ENCODE peak calls at places on chromosome 5, in six cellular contexts. One of them, this sample, is unnamed.

GRCh38 chr5:52491829-52492217 is 295.9 kb upstream of the ITGA1 start:
- DNase-seq in stimulated activated naive CD8-positive, alpha-beta T cell treated with anti-CD3 and anti-CD28 coated beads, Interleukin-15, amount 100 ng/mL, for 72 hours: no peak
- DNase-seq in progenitor cell of endocrine pancreas: no peak
- DNase-seq in stimulated activated CD4-positive, alpha-beta T cell treated with anti-CD3 and anti-CD28 coated beads, Interleukin-4, amount 100 ng/mL, for 24 hours: no peak
- DNase-seq in GM10248: no peak
- DNase-seq in germinal center: no peak
- DNase-seq in this sample: no peak

GRCh38 chr5:106142131-106142530 is 1528.6 kb downstream of the EFNA5 start:
- DNase-seq in stimulated activated naive CD8-positive, alpha-beta T cell treated with anti-CD3 and anti-CD28 coated beads, Interleukin-15, amount 100 ng/mL, for 72 hours: no peak
- DNase-seq in progenitor cell of endocrine pancreas: no peak
- DNase-seq in stimulated activated CD4-positive, alpha-beta T cell treated with anti-CD3 and anti-CD28 coated beads, Interleukin-4, amount 100 ng/mL, for 24 hours: no peak
- DNase-seq in GM10248: no peak
- DNase-seq in germinal center: no peak
- DNase-seq in this sample: no peak

GRCh38 chr5:6594066-6594465 is 38.8 kb downstream of the NSUN2 start:
- DNase-seq in stimulated activated naive CD8-positive, alpha-beta T cell treated with anti-CD3 and anti-CD28 coated beads, Interleukin-15, amount 100 ng/mL, for 72 hours: no peak
- DNase-seq in progenitor cell of endocrine pancreas: no peak
- DNase-seq in stimulated activated CD4-positive, alpha-beta T cell treated with anti-CD3 and anti-CD28 coated beads, Interleukin-4, amount 100 ng/mL, for 24 hours: no peak
- DNase-seq in GM10248: no peak
- DNase-seq in germinal center: no peak
- DNase-seq in this sample: no peak

GRCh38 chr5:103224118-103224893 is 34.3 kb upstream of the MACIR start:
- DNase-seq in stimulated activated naive CD8-positive, alpha-beta T cell treated with anti-CD3 and anti-CD28 coated beads, Interleukin-15, amount 100 ng/mL, for 72 hours: peak
- DNase-seq in progenitor cell of endocrine pancreas: no peak
- DNase-seq in stimulated activated CD4-positive, alpha-beta T cell treated with anti-CD3 and anti-CD28 coated beads, Interleukin-4, amount 100 ng/mL, for 24 hours: peak
- DNase-seq in GM10248: peak
- DNase-seq in germinal center: peak
- DNase-seq in this sample: no peak

GRCh38 chr5:3634061-3634460 is 38.4 kb downstream of the IRX1 start:
- DNase-seq in stimulated activated naive CD8-positive, alpha-beta T cell treated with anti-CD3 and anti-CD28 coated beads, Interleukin-15, amount 100 ng/mL, for 72 hours: no peak
- DNase-seq in progenitor cell of endocrine pancreas: no peak
- DNase-seq in stimulated activated CD4-positive, alpha-beta T cell treated with anti-CD3 and anti-CD28 coated beads, Interleukin-4, amount 100 ng/mL, for 24 hours: no peak
- DNase-seq in GM10248: no peak
- DNase-seq in germinal center: no peak
- DNase-seq in this sample: no peak

GRCh38 chr5:149448831-149449714 is 70.0 kb upstream of the IL17B start:
- DNase-seq in stimulated activated naive CD8-positive, alpha-beta T cell treated with anti-CD3 and anti-CD28 coated beads, Interleukin-15, amount 100 ng/mL, for 72 hours: no peak
- DNase-seq in progenitor cell of endocrine pancreas: no peak
- DNase-seq in stimulated activated CD4-positive, alpha-beta T cell treated with anti-CD3 and anti-CD28 coated beads, Interleukin-4, amount 100 ng/mL, for 24 hours: no peak
- DNase-seq in GM10248: no peak
- DNase-seq in germinal center: no peak
- DNase-seq in this sample: no peak

GRCh38 chr5:158463971-158464370 is 605.0 kb upstream of the CLINT1 start:
- DNase-seq in stimulated activated naive CD8-positive, alpha-beta T cell treated with anti-CD3 and anti-CD28 coated beads, Interleukin-15, amount 100 ng/mL, for 72 hours: no peak
- DNase-seq in progenitor cell of endocrine pancreas: no peak
- DNase-seq in stimulated activated CD4-positive, alpha-beta T cell treated with anti-CD3 and anti-CD28 coated beads, Interleukin-4, amount 100 ng/mL, for 24 hours: no peak
- DNase-seq in GM10248: no peak
- DNase-seq in germinal center: no peak
- DNase-seq in this sample: peak

GRCh38 chr5:9784231-9784630 is 154.1 kb upstream of the TAS2R1 start:
- DNase-seq in stimulated activated naive CD8-positive, alpha-beta T cell treated with anti-CD3 and anti-CD28 coated beads, Interleukin-15, amount 100 ng/mL, for 72 hours: no peak
- DNase-seq in progenitor cell of endocrine pancreas: no peak
- DNase-seq in stimulated activated CD4-positive, alpha-beta T cell treated with anti-CD3 and anti-CD28 coated beads, Interleukin-4, amount 100 ng/mL, for 24 hours: no peak
- DNase-seq in GM10248: no peak
- DNase-seq in germinal center: no peak
- DNase-seq in this sample: no peak

GRCh38 chr5:120615967-120616645 is 152.0 kb downstream of the PRR16 start:
- DNase-seq in stimulated activated naive CD8-positive, alpha-beta T cell treated with anti-CD3 and anti-CD28 coated beads, Interleukin-15, amount 100 ng/mL, for 72 hours: no peak
- DNase-seq in progenitor cell of endocrine pancreas: no peak
- DNase-seq in stimulated activated CD4-positive, alpha-beta T cell treated with anti-CD3 and anti-CD28 coated beads, Interleukin-4, amount 100 ng/mL, for 24 hours: no peak
- DNase-seq in GM10248: no peak
- DNase-seq in germinal center: no peak
- DNase-seq in this sample: no peak

GRCh38 chr5:122165574-122166021 is 36.3 kb downstream of the ZNF474 start:
- DNase-seq in stimulated activated naive CD8-positive, alpha-beta T cell treated with anti-CD3 and anti-CD28 coated beads, Interleukin-15, amount 100 ng/mL, for 72 hours: no peak
- DNase-seq in progenitor cell of endocrine pancreas: no peak
- DNase-seq in stimulated activated CD4-positive, alpha-beta T cell treated with anti-CD3 and anti-CD28 coated beads, Interleukin-4, amount 100 ng/mL, for 24 hours: no peak
- DNase-seq in GM10248: no peak
- DNase-seq in germinal center: no peak
- DNase-seq in this sample: no peak

GRCh38 chr5:17180957-17181723 is 36.3 kb upstream of the BASP1 start:
- DNase-seq in stimulated activated naive CD8-positive, alpha-beta T cell treated with anti-CD3 and anti-CD28 coated beads, Interleukin-15, amount 100 ng/mL, for 72 hours: no peak
- DNase-seq in progenitor cell of endocrine pancreas: no peak
- DNase-seq in stimulated activated CD4-positive, alpha-beta T cell treated with anti-CD3 and anti-CD28 coated beads, Interleukin-4, amount 100 ng/mL, for 24 hours: peak
- DNase-seq in GM10248: no peak
- DNase-seq in germinal center: no peak
- DNase-seq in this sample: no peak

GRCh38 chr5:177300971-177301370 is 2.5 kb downstream of the RAB24 start:
- DNase-seq in stimulated activated naive CD8-positive, alpha-beta T cell treated with anti-CD3 and anti-CD28 coated beads, Interleukin-15, amount 100 ng/mL, for 72 hours: no peak
- DNase-seq in progenitor cell of endocrine pancreas: no peak
- DNase-seq in stimulated activated CD4-positive, alpha-beta T cell treated with anti-CD3 and anti-CD28 coated beads, Interleukin-4, amount 100 ng/mL, for 24 hours: no peak
- DNase-seq in GM10248: no peak
- DNase-seq in germinal center: no peak
- DNase-seq in this sample: no peak

GRCh38 chr5:1840741-1841521 is 39.7 kb downstream of the NDUFS6 start:
- DNase-seq in stimulated activated naive CD8-positive, alpha-beta T cell treated with anti-CD3 and anti-CD28 coated beads, Interleukin-15, amount 100 ng/mL, for 72 hours: no peak
- DNase-seq in progenitor cell of endocrine pancreas: peak
- DNase-seq in stimulated activated CD4-positive, alpha-beta T cell treated with anti-CD3 and anti-CD28 coated beads, Interleukin-4, amount 100 ng/mL, for 24 hours: no peak
- DNase-seq in GM10248: no peak
- DNase-seq in germinal center: no peak
- DNase-seq in this sample: peak

GRCh38 chr5:181052526-181052927 is 12.5 kb downstream of the BTNL9 start:
- DNase-seq in stimulated activated naive CD8-positive, alpha-beta T cell treated with anti-CD3 and anti-CD28 coated beads, Interleukin-15, amount 100 ng/mL, for 72 hours: no peak
- DNase-seq in progenitor cell of endocrine pancreas: no peak
- DNase-seq in stimulated activated CD4-positive, alpha-beta T cell treated with anti-CD3 and anti-CD28 coated beads, Interleukin-4, amount 100 ng/mL, for 24 hours: no peak
- DNase-seq in GM10248: no peak
- DNase-seq in germinal center: peak
- DNase-seq in this sample: peak

GRCh38 chr5:1108008-1108864 is 3.6 kb downstream of the SLC12A7 start:
- DNase-seq in stimulated activated naive CD8-positive, alpha-beta T cell treated with anti-CD3 and anti-CD28 coated beads, Interleukin-15, amount 100 ng/mL, for 72 hours: no peak
- DNase-seq in progenitor cell of endocrine pancreas: no peak
- DNase-seq in stimulated activated CD4-positive, alpha-beta T cell treated with anti-CD3 and anti-CD28 coated beads, Interleukin-4, amount 100 ng/mL, for 24 hours: no peak
- DNase-seq in GM10248: no peak
- DNase-seq in germinal center: no peak
- DNase-seq in this sample: no peak

GRCh38 chr5:32190094-32190493 is 16.0 kb upstream of the GOLPH3 start:
- DNase-seq in stimulated activated naive CD8-positive, alpha-beta T cell treated with anti-CD3 and anti-CD28 coated beads, Interleukin-15, amount 100 ng/mL, for 72 hours: no peak
- DNase-seq in progenitor cell of endocrine pancreas: no peak
- DNase-seq in stimulated activated CD4-positive, alpha-beta T cell treated with anti-CD3 and anti-CD28 coated beads, Interleukin-4, amount 100 ng/mL, for 24 hours: no peak
- DNase-seq in GM10248: no peak
- DNase-seq in germinal center: no peak
- DNase-seq in this sample: peak

GRCh38 chr5:67214036-67214435 is 17.4 kb upstream of the CD180 start:
- DNase-seq in stimulated activated naive CD8-positive, alpha-beta T cell treated with anti-CD3 and anti-CD28 coated beads, Interleukin-15, amount 100 ng/mL, for 72 hours: no peak
- DNase-seq in progenitor cell of endocrine pancreas: no peak
- DNase-seq in stimulated activated CD4-positive, alpha-beta T cell treated with anti-CD3 and anti-CD28 coated beads, Interleukin-4, amount 100 ng/mL, for 24 hours: no peak
- DNase-seq in GM10248: no peak
- DNase-seq in germinal center: no peak
- DNase-seq in this sample: no peak

GRCh38 chr5:4901890-4902289 is 238.2 kb upstream of the ADAMTS16 start:
- DNase-seq in stimulated activated naive CD8-positive, alpha-beta T cell treated with anti-CD3 and anti-CD28 coated beads, Interleukin-15, amount 100 ng/mL, for 72 hours: no peak
- DNase-seq in progenitor cell of endocrine pancreas: no peak
- DNase-seq in stimulated activated CD4-positive, alpha-beta T cell treated with anti-CD3 and anti-CD28 coated beads, Interleukin-4, amount 100 ng/mL, for 24 hours: no peak
- DNase-seq in GM10248: no peak
- DNase-seq in germinal center: no peak
- DNase-seq in this sample: no peak

GRCh38 chr5:116771466-116772151 is 197.0 kb upstream of the SEMA6A start:
- DNase-seq in stimulated activated naive CD8-positive, alpha-beta T cell treated with anti-CD3 and anti-CD28 coated beads, Interleukin-15, amount 100 ng/mL, for 72 hours: no peak
- DNase-seq in progenitor cell of endocrine pancreas: no peak
- DNase-seq in stimulated activated CD4-positive, alpha-beta T cell treated with anti-CD3 and anti-CD28 coated beads, Interleukin-4, amount 100 ng/mL, for 24 hours: no peak
- DNase-seq in GM10248: no peak
- DNase-seq in germinal center: no peak
- DNase-seq in this sample: peak

GRCh38 chr5:170330568-170331054 is 33.0 kb upstream of the LCP2 start:
- DNase-seq in stimulated activated naive CD8-positive, alpha-beta T cell treated with anti-CD3 and anti-CD28 coated beads, Interleukin-15, amount 100 ng/mL, for 72 hours: no peak
- DNase-seq in progenitor cell of endocrine pancreas: no peak
- DNase-seq in stimulated activated CD4-positive, alpha-beta T cell treated with anti-CD3 and anti-CD28 coated beads, Interleukin-4, amount 100 ng/mL, for 24 hours: no peak
- DNase-seq in GM10248: no peak
- DNase-seq in germinal center: peak
- DNase-seq in this sample: no peak

GRCh38 chr5:178231736-178232123 is 872 bp downstream of the PHYKPL start:
- DNase-seq in stimulated activated naive CD8-positive, alpha-beta T cell treated with anti-CD3 and anti-CD28 coated beads, Interleukin-15, amount 100 ng/mL, for 72 hours: no peak
- DNase-seq in progenitor cell of endocrine pancreas: no peak
- DNase-seq in stimulated activated CD4-positive, alpha-beta T cell treated with anti-CD3 and anti-CD28 coated beads, Interleukin-4, amount 100 ng/mL, for 24 hours: no peak
- DNase-seq in GM10248: no peak
- DNase-seq in germinal center: no peak
- DNase-seq in this sample: no peak

GRCh38 chr5:100779669-100780375 is 123.3 kb downstream of the ST8SIA4 start:
- DNase-seq in stimulated activated naive CD8-positive, alpha-beta T cell treated with anti-CD3 and anti-CD28 coated beads, Interleukin-15, amount 100 ng/mL, for 72 hours: no peak
- DNase-seq in progenitor cell of endocrine pancreas: no peak
- DNase-seq in stimulated activated CD4-positive, alpha-beta T cell treated with anti-CD3 and anti-CD28 coated beads, Interleukin-4, amount 100 ng/mL, for 24 hours: no peak
- DNase-seq in GM10248: no peak
- DNase-seq in germinal center: no peak
- DNase-seq in this sample: no peak

GRCh38 chr5:43627028-43627427 is 24.0 kb downstream of the NNT start:
- DNase-seq in stimulated activated naive CD8-positive, alpha-beta T cell treated with anti-CD3 and anti-CD28 coated beads, Interleukin-15, amount 100 ng/mL, for 72 hours: no peak
- DNase-seq in progenitor cell of endocrine pancreas: no peak
- DNase-seq in stimulated activated CD4-positive, alpha-beta T cell treated with anti-CD3 and anti-CD28 coated beads, Interleukin-4, amount 100 ng/mL, for 24 hours: no peak
- DNase-seq in GM10248: no peak
- DNase-seq in germinal center: peak
- DNase-seq in this sample: no peak

GRCh38 chr5:141001854-141002666 is 35.8 kb downstream of the PCDHAC2 start:
- DNase-seq in stimulated activated naive CD8-positive, alpha-beta T cell treated with anti-CD3 and anti-CD28 coated beads, Interleukin-15, amount 100 ng/mL, for 72 hours: no peak
- DNase-seq in progenitor cell of endocrine pancreas: peak
- DNase-seq in stimulated activated CD4-positive, alpha-beta T cell treated with anti-CD3 and anti-CD28 coated beads, Interleukin-4, amount 100 ng/mL, for 24 hours: no peak
- DNase-seq in GM10248: no peak
- DNase-seq in germinal center: no peak
- DNase-seq in this sample: no peak

This sample was measured in left ventricle myocardium inferior.